ENCODE peak calls at places on chromosomes 6 and 20, in nine cellular contexts. One of them, this sample, is unnamed. For H3K27me3 and H3K4me1, the result is how much of the 10 kb centered on the place peaks cover.

GRCh38 chr20:40945754-40946451 is 82.7 kb upstream of the TOP1 start:
- DNase-seq in fibroblast of lung: peak
- DNase-seq in heart right ventricle: peak
- DNase-seq in ovary: peak
- DNase-seq in cardiac muscle cell: peak
- DNase-seq in heart left ventricle: no peak
- DNase-seq in sigmoid colon: peak
- DNase-seq in H1: peak
- DNase-seq in right atrium auricular region: no peak
- DNase-seq in this sample: no peak

GRCh38 chr6:42369568-42369967 is 82.2 kb downstream of the TRERF1 start:
- DNase-seq in fibroblast of lung: no peak
- DNase-seq in cardiac muscle cell: no peak
- DNase-seq in H1: no peak
- DNase-seq in ovary: no peak
- DNase-seq in heart right ventricle: no peak
- DNase-seq in heart left ventricle: no peak
- DNase-seq in sigmoid colon: no peak
- DNase-seq in right atrium auricular region: no peak
- DNase-seq in this sample: no peak

GRCh38 chr6:13717787-13718458 is 6.3 kb upstream of the RANBP9 start:
- DNase-seq in fibroblast of lung: no peak
- DNase-seq in heart left ventricle: no peak
- DNase-seq in sigmoid colon: no peak
- DNase-seq in ovary: no peak
- DNase-seq in H1: no peak
- DNase-seq in heart right ventricle: no peak
- DNase-seq in cardiac muscle cell: no peak
- DNase-seq in right atrium auricular region: no peak
- DNase-seq in this sample: no peak

GRCh38 chr6:7085911-7086310 is 21.9 kb upstream of the RREB1 start:
- DNase-seq in ovary: peak
- DNase-seq in right atrium auricular region: peak
- DNase-seq in heart right ventricle: peak
- DNase-seq in cardiac muscle cell: peak
- DNase-seq in H1: no peak
- DNase-seq in sigmoid colon: peak
- DNase-seq in heart left ventricle: no peak
- DNase-seq in fibroblast of lung: peak
- DNase-seq in this sample: no peak

GRCh38 chr6:45192556-45192955 is 135.6 kb upstream of the RUNX2 start:
- DNase-seq in fibroblast of lung: peak
- DNase-seq in heart left ventricle: no peak
- DNase-seq in right atrium auricular region: no peak
- DNase-seq in heart right ventricle: no peak
- DNase-seq in sigmoid colon: no peak
- DNase-seq in ovary: no peak
- DNase-seq in cardiac muscle cell: no peak
- DNase-seq in H1: no peak
- DNase-seq in this sample: no peak

GRCh38 chr6:25681848-25682247 is 29.8 kb downstream of the SCGN start:
- DNase-seq in heart right ventricle: no peak
- DNase-seq in fibroblast of lung: no peak
- DNase-seq in sigmoid colon: no peak
- DNase-seq in ovary: no peak
- DNase-seq in right atrium auricular region: no peak
- DNase-seq in H1: no peak
- DNase-seq in cardiac muscle cell: no peak
- DNase-seq in heart left ventricle: no peak
- DNase-seq in this sample: no peak

GRCh38 chr20:2093200-2093781 is 8.3 kb upstream of the STK35 start:
- DNase-seq in fibroblast of lung: no peak
- DNase-seq in cardiac muscle cell: peak
- DNase-seq in right atrium auricular region: no peak
- DNase-seq in heart right ventricle: no peak
- DNase-seq in ovary: no peak
- DNase-seq in H1: peak
- DNase-seq in heart left ventricle: no peak
- DNase-seq in sigmoid colon: no peak
- DNase-seq in this sample: no peak

GRCh38 chr6:39341942-39342341 is 19.4 kb upstream of the KCNK16 start:
- DNase-seq in heart right ventricle: no peak
- DNase-seq in sigmoid colon: no peak
- DNase-seq in H1: no peak
- DNase-seq in cardiac muscle cell: no peak
- DNase-seq in fibroblast of lung: no peak
- DNase-seq in ovary: no peak
- DNase-seq in right atrium auricular region: no peak
- DNase-seq in heart left ventricle: no peak
- DNase-seq in this sample: no peak

GRCh38 chr6:144816936-144817335 is 531.8 kb downstream of the UTRN start:
- DNase-seq in fibroblast of lung: no peak
- DNase-seq in sigmoid colon: no peak
- DNase-seq in cardiac muscle cell: no peak
- DNase-seq in ovary: no peak
- DNase-seq in heart right ventricle: no peak
- DNase-seq in heart left ventricle: no peak
- DNase-seq in right atrium auricular region: no peak
- DNase-seq in H1: no peak
- DNase-seq in this sample: no peak

GRCh38 chr20:16128538-16129106 is 444.6 kb downstream of the KIF16B start:
- DNase-seq in sigmoid colon: no peak
- DNase-seq in heart left ventricle: no peak
- DNase-seq in right atrium auricular region: no peak
- DNase-seq in heart right ventricle: no peak
- DNase-seq in H1: no peak
- DNase-seq in fibroblast of lung: no peak
- DNase-seq in ovary: no peak
- DNase-seq in cardiac muscle cell: no peak
- DNase-seq in this sample: no peak

GRCh38 chr6:39818695-39819094 is 26.5 kb downstream of the DAAM2 start:
- DNase-seq in fibroblast of lung: peak
- DNase-seq in cardiac muscle cell: no peak
- DNase-seq in H1: no peak
- DNase-seq in heart left ventricle: no peak
- DNase-seq in ovary: no peak
- DNase-seq in sigmoid colon: no peak
- DNase-seq in right atrium auricular region: no peak
- DNase-seq in heart right ventricle: no peak
- DNase-seq in this sample: no peak

GRCh38 chr6:24357336-24358218 is at the start of gene DCDC2:
- DNase-seq in right atrium auricular region: no peak
- DNase-seq in H1: peak
- DNase-seq in ovary: peak
- DNase-seq in heart right ventricle: no peak
- DNase-seq in cardiac muscle cell: peak
- DNase-seq in heart left ventricle: peak
- DNase-seq in sigmoid colon: peak
- DNase-seq in fibroblast of lung: peak
- DNase-seq in this sample: no peak

GRCh38 chr6:10355115-10355702 is 59.7 kb downstream of the TFAP2A start:
- DNase-seq in heart right ventricle: no peak
- DNase-seq in sigmoid colon: no peak
- DNase-seq in fibroblast of lung: peak
- DNase-seq in ovary: no peak
- DNase-seq in heart left ventricle: no peak
- DNase-seq in right atrium auricular region: no peak
- DNase-seq in H1: no peak
- DNase-seq in cardiac muscle cell: no peak
- DNase-seq in this sample: no peak

DNA sequence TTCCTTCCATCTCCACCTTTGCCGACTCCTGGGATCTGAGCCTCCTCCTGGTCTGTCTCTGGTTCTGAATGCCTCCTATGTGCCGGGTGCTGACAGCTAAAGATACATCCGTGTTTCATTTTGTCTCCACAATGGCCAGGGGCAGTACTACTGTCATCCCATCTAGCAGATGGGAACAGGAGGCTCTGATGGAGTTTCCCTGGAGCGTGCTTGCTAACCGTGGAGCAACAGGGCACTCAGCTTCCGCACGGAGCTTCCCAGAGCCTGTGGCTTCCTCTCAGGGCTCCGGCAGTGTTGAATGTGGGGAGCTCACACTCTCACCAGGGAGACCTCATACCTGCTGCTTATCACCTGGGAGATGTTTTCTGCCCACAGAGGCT is 11.9 kb upstream of the NPBWR2 start:
- DNase-seq in fibroblast of lung: no peak
- DNase-seq in cardiac muscle cell: no peak
- DNase-seq in ovary: no peak
- DNase-seq in heart left ventricle: no peak
- DNase-seq in right atrium auricular region: no peak
- DNase-seq in H1: no peak
- DNase-seq in heart right ventricle: no peak
- DNase-seq in sigmoid colon: no peak
- DNase-seq in this sample: no peak
- H3K27me3 ChIP-seq in fibroblast of lung: under half
- H3K27me3 ChIP-seq in cardiac muscle cell: under half
- H3K27me3 ChIP-seq in ovary: under half
- H3K27me3 ChIP-seq in heart left ventricle: under half
- H3K27me3 ChIP-seq in right atrium auricular region: under half
- H3K27me3 ChIP-seq in H1: under half
- H3K27me3 ChIP-seq in heart right ventricle: under half
- H3K27me3 ChIP-seq in sigmoid colon: under half
- H3K27me3 ChIP-seq in this sample: under half

GRCh38 chr20:53381568-53382262 is 211.9 kb downstream of the ZNF217 start:
- DNase-seq in cardiac muscle cell: no peak
- DNase-seq in ovary: no peak
- DNase-seq in heart right ventricle: no peak
- DNase-seq in heart left ventricle: no peak
- DNase-seq in sigmoid colon: no peak
- DNase-seq in H1: no peak
- DNase-seq in fibroblast of lung: no peak
- DNase-seq in right atrium auricular region: no peak
- DNase-seq in this sample: no peak
- TF ChIP-seq CTCF in cardiac muscle cell: no peak
- TF ChIP-seq CTCF in ovary: no peak
- TF ChIP-seq CTCF in heart right ventricle: no peak
- TF ChIP-seq CTCF in heart left ventricle: no peak
- TF ChIP-seq CTCF in sigmoid colon: no peak
- TF ChIP-seq CTCF in H1: no peak
- TF ChIP-seq CTCF in fibroblast of lung: no peak
- TF ChIP-seq CTCF in right atrium auricular region: no peak
- TF ChIP-seq CTCF in this sample: no peak

DNA sequence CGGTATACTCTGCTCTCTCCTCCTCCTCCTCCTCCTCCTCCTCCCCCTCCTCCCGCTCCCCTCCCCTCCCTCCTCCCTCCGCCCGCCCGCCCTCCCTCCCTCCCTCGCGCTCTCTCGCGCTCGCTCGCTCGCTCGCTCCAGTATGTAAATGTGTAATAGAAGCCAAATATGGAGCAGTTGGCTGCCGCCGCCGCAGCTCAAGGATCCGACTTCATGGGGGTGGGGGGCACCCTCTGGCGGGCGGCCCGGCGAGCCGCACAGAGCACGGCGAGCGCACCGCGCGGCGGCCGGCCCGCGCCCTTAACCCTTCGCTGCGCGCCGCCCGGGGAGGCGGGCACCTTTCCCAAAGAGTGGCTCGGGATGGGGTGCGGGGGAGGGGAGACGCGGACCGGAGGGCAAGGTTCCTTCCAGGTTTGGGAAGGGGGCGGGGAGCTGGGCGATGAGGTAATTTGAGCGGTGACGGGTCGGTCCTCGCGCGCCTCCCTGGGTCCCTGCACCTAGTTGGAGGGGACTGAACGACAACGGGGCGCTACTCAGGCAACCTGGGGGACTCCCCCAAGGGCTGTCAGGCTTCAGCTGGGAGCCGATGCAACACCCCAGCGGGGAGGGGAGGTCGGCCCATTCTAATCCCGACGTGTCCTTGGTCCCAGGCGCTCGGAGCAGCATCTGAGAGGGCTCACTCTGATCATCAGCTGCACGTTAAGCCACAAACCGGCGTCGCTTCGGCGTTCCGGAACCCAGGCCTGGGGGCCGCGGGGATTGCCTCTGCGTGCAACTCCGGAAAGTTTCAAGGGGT is 407 bp upstream of the ATXN1 start:
- DNase-seq in heart left ventricle: peak
- DNase-seq in right atrium auricular region: peak
- DNase-seq in ovary: peak
- DNase-seq in H1: peak
- DNase-seq in cardiac muscle cell: peak
- DNase-seq in sigmoid colon: peak
- DNase-seq in fibroblast of lung: peak
- DNase-seq in heart right ventricle: peak
- DNase-seq in this sample: peak
- H3K4me1 ChIP-seq in heart left ventricle: under half
- H3K4me1 ChIP-seq in right atrium auricular region: under half
- H3K4me1 ChIP-seq in ovary: under half
- H3K4me1 ChIP-seq in H1: under half
- H3K4me1 ChIP-seq in cardiac muscle cell: under half
- H3K4me1 ChIP-seq in sigmoid colon: half or more
- H3K4me1 ChIP-seq in fibroblast of lung: under half
- H3K4me1 ChIP-seq in heart right ventricle: under half
- H3K4me1 ChIP-seq in this sample: under half

DNA sequence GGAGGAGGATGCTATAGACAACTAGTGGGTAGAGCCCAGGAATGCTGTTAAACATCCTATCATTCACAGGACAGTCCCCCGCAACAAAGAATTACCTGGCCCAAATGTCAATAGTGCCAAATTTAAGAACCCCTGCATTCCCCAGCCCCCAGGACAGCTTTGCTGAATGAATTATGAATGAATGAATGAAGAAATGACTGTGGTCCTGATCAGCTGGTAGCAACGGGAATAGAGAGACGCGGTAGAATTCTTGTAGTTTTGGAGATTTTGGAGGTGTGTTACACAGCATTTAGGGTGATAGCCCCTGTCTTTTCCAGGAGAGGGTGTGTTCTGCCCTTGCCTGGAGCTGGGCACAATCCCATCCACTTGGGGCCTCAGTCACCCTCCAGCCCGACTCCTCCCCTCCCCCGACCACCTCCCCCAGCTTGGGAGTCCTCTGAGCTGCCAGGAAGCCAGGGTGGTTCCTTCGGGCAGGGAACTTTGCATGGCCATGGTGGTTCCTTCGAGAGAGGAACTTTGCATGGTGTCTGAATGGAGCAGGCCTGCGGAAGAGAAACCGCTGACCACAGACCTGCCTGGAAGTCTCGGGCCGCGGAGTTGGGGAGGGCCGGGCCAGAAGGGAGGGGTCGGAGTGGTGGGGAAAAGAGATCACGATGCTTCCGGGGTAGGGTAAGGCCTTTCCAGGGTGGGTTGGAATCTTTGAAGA is 1.0 kb upstream of the HCK start:
- DNase-seq in right atrium auricular region: no peak
- DNase-seq in fibroblast of lung: no peak
- DNase-seq in heart right ventricle: peak
- DNase-seq in sigmoid colon: peak
- DNase-seq in cardiac muscle cell: no peak
- DNase-seq in H1: peak
- DNase-seq in heart left ventricle: peak
- DNase-seq in ovary: no peak
- DNase-seq in this sample: no peak
- H3K27me3 ChIP-seq in right atrium auricular region: under half
- H3K27me3 ChIP-seq in fibroblast of lung: under half
- H3K27me3 ChIP-seq in heart right ventricle: half or more
- H3K27me3 ChIP-seq in sigmoid colon: under half
- H3K27me3 ChIP-seq in cardiac muscle cell: half or more
- H3K27me3 ChIP-seq in H1: under half
- H3K27me3 ChIP-seq in heart left ventricle: half or more
- H3K27me3 ChIP-seq in ovary: under half
- H3K27me3 ChIP-seq in this sample: under half